ENCODE peak calls at places on chromosomes 3 and 15, in nine cellular contexts. J is RWPE1; B is GM04504; K is stimulated activated CD4-positive, alpha-beta T cell treated with anti-CD3 and anti-CD28 coated beads, Interleukin-1b, Interleukin-23, amount 100 ng/mL, for 24 hours; T is astrocyte; E is sciatic nerve; O is KG1; W is NCI-H446 treated with DMSO at 0.1 percent for 48 hours; D is renal cortical epithelial cell. A is an unnamed sample.

GRCh38 chr15:70308011-70308761 is 210.5 kb upstream of the TLE3 start:
- DNase-seq in J (no peak), B (no peak), K (no peak), T (no peak), E (no peak), O (peak), W (no peak), D (no peak), A (no peak)

GRCh38 chr15:85725564-85725963 is 69.2 kb downstream of the KLHL25 start:
- DNase-seq in J (no peak), B (no peak), K (no peak), T (no peak), E (no peak), O (no peak), W (no peak), D (no peak), A (no peak)

GRCh38 chr3:183917776-183918175 is 33.1 kb upstream of the PARL start:
- DNase-seq in J (no peak), B (no peak), K (no peak), T (no peak), E (no peak), O (no peak), W (no peak), D (no peak), A (no peak)

GRCh38 chr3:111277226-111277625 is 205.6 kb downstream of the NECTIN3 start:
- DNase-seq in J (no peak), B (peak), K (no peak), T (peak), E (no peak), O (no peak), W (no peak), D (peak), A (peak)

GRCh38 chr3:111218615-111219014 is 147.0 kb downstream of the NECTIN3 start:
- DNase-seq in J (no peak), B (no peak), K (no peak), T (no peak), E (no peak), O (no peak), W (no peak), D (no peak), A (no peak)

GRCh38 chr15:60301024-60301423 is 96.8 kb downstream of the ANXA2 start:
- DNase-seq in J (peak), B (no peak), K (no peak), T (no peak), E (no peak), O (no peak), W (no peak), D (no peak), A (no peak)

GRCh38 chr15:60585743-60586708 is 107.1 kb upstream of the ICE2 start:
- DNase-seq in J (peak), B (peak), K (no peak), T (peak), E (peak), O (peak), W (peak), D (peak), A (peak)

GRCh38 chr15:93826798-93827197 is 404.6 kb upstream of the MCTP2 start:
- DNase-seq in J (no peak), B (no peak), K (no peak), T (no peak), E (no peak), O (no peak), W (no peak), D (no peak), A (no peak)

GRCh38 chr15:63602595-63602994 is 5.4 kb downstream of the FBXL22 start:
- DNase-seq in J (no peak), B (no peak), K (no peak), T (no peak), E (no peak), O (no peak), W (no peak), D (no peak), A (no peak)

GRCh38 chr3:71011565-71012287 is 571.8 kb downstream of the FOXP1 start:
- DNase-seq in J (peak), B (no peak), K (no peak), T (peak), E (no peak), O (no peak), W (no peak), D (peak), A (no peak)

GRCh38 chr3:27483117-27484001 is 825 bp downstream of the SLC4A7 start:
- DNase-seq in J (peak), B (peak), K (peak), T (peak), E (peak), O (peak), W (peak), D (peak), A (peak)

GRCh38 chr15:100691321-100691720 is 88.9 kb downstream of the ASB7 start:
- DNase-seq in J (no peak), B (no peak), K (no peak), T (no peak), E (no peak), O (no peak), W (no peak), D (no peak), A (no peak)

GRCh38 chr3:160695906-160696305 is 18.9 kb downstream of the ARL14 start:
- DNase-seq in J (no peak), B (no peak), K (no peak), T (peak), E (no peak), O (no peak), W (no peak), D (no peak), A (no peak)

GRCh38 chr3:52226229-52226817 is 878 bp upstream of the TLR9 start:
- DNase-seq in J (no peak), B (no peak), K (no peak), T (no peak), E (no peak), O (no peak), W (no peak), D (no peak), A (no peak)

GRCh38 chr3:71902258-71903128 is 117.5 kb upstream of the PROK2 start:
- DNase-seq in J (no peak), B (no peak), K (no peak), T (no peak), E (no peak), O (no peak), W (no peak), D (peak), A (no peak)

GRCh38 chr15:66294932-66295235 is 1.5 kb downstream of the DIS3L start:
- DNase-seq in J (peak), B (no peak), K (no peak), T (peak), E (no peak), O (no peak), W (no peak), D (no peak), A (peak)

GRCh38 chr3:49401758-49402157 is 10.0 kb downstream of the RHOA start:
- DNase-seq in J (no peak), B (no peak), K (no peak), T (no peak), E (no peak), O (no peak), W (no peak), D (no peak), A (no peak)

GRCh38 chr3:151146731-151147091 is 56.3 kb downstream of the GPR171 start:
- DNase-seq in J (no peak), B (no peak), K (no peak), T (no peak), E (no peak), O (no peak), W (no peak), D (no peak), A (no peak)

GRCh38 chr3:45528429-45528828 is 66.1 kb upstream of the LIMD1 start:
- DNase-seq in J (no peak), B (no peak), K (no peak), T (peak), E (no peak), O (no peak), W (no peak), D (no peak), A (no peak)

GRCh38 chr3:131616719-131617118 is 113.9 kb upstream of the MRPL3 start:
- DNase-seq in J (no peak), B (no peak), K (no peak), T (no peak), E (no peak), O (no peak), W (no peak), D (no peak), A (no peak)

GRCh38 chr15:50330921-50331320 is 24.1 kb downstream of the GABPB1 start:
- DNase-seq in J (no peak), B (no peak), K (no peak), T (no peak), E (no peak), O (no peak), W (no peak), D (peak), A (no peak)

GRCh38 chr15:60328852-60329443 is 68.8 kb downstream of the ANXA2 start:
- DNase-seq in J (no peak), B (no peak), K (no peak), T (no peak), E (no peak), O (peak), W (no peak), D (no peak), A (no peak)

GRCh38 chr3:117706731-117707130 is 997.2 kb downstream of the TUSC7 start:
- DNase-seq in J (no peak), B (no peak), K (no peak), T (no peak), E (no peak), O (no peak), W (no peak), D (no peak), A (no peak)

GRCh38 chr3:112046599-112046998 is 12.1 kb downstream of the TMPRSS7 start:
- DNase-seq in J (peak), B (no peak), K (no peak), T (peak), E (no peak), O (no peak), W (no peak), D (peak), A (no peak)